ENCODE peak calls at places on chromosomes 5 and 9, in four cellular contexts. G is H1, K is GM12878, B is K562. D is an unnamed sample.

GRCh38 chr5:72378636-72379289 is 58.6 kb downstream of the PTCD2 start:
- DNase-seq in G (no peak), K (no peak), B (peak; percentile 40), D (peak; percentile 86)

GRCh38 chr9:121333950-121334773 is 35.9 kb downstream of the STOM start:
- DNase-seq in G (no peak), K (no peak), B (peak; percentile 75), D (no peak)

GRCh38 chr5:123916331-123917121 is 404.5 kb downstream of the CSNK1G3 start:
- DNase-seq in G (no peak), K (no peak), B (no peak), D (peak; percentile 65)

GRCh38 chr9:16052146-16052545 is 499.3 kb downstream of the CCDC171 start:
- DNase-seq in G (no peak), K (no peak), B (no peak), D (no peak)

GRCh38 chr5:155455791-155456514 is 442.4 kb downstream of the KIF4B start:
- DNase-seq in G (no peak), K (no peak), B (no peak), D (no peak)

GRCh38 chr5:72224946-72225427 is 95.1 kb downstream of the MRPS27 start:
- DNase-seq in G (no peak), K (no peak), B (no peak), D (peak; percentile 71)

GRCh38 chr9:137564134-137564533 is 12.5 kb downstream of the MRPL41 start:
- DNase-seq in G (no peak), K (no peak), B (no peak), D (no peak)

GRCh38 chr5:148911386-148911785 is 85.0 kb downstream of the ADRB2 start:
- DNase-seq in G (no peak), K (no peak), B (no peak), D (no peak)

GRCh38 chr5:38650540-38651275 is 94.3 kb upstream of the LIFR start:
- DNase-seq in G (no peak), K (no peak), B (no peak), D (peak; percentile 20)

GRCh38 chr9:85064811-85065371 is 395.4 kb downstream of the NTRK2 start:
- DNase-seq in G (no peak), K (no peak), B (no peak), D (no peak)

GRCh38 chr9:93907551-93908199 is 47.5 kb downstream of the BARX1 start:
- DNase-seq in G (no peak), K (no peak), B (no peak), D (no peak)

GRCh38 chr9:14618851-14619250 is 74.4 kb downstream of the ZDHHC21 start:
- DNase-seq in G (no peak), K (no peak), B (no peak), D (no peak)

GRCh38 chr5:52922384-52922783 is 66.8 kb upstream of the ITGA2 start:
- DNase-seq in G (no peak), K (no peak), B (no peak), D (peak; percentile 67)

GRCh38 chr5:12245429-12245828 is 341.2 kb upstream of the CTNND2 start:
- DNase-seq in G (no peak), K (no peak), B (no peak), D (no peak)

GRCh38 chr5:147482426-147483196 is 27.3 kb downstream of the DPYSL3 start:
- DNase-seq in G (no peak), K (no peak), B (no peak), D (no peak)

GRCh38 chr5:32542216-32543059 is 42.9 kb upstream of the SUB1 start:
- DNase-seq in G (no peak), K (peak; percentile 97), B (no peak), D (peak; percentile 84)

GRCh38 chr5:175892401-175892800 is 21.0 kb downstream of the CPLX2 start:
- DNase-seq in G (no peak), K (no peak), B (peak; percentile 37), D (no peak)

GRCh38 chr9:132973713-132974112 is 4.8 kb upstream of the GFI1B start:
- DNase-seq in G (no peak), K (no peak), B (peak; percentile 87), D (peak; percentile 18)

GRCh38 chr5:759111-759741 is 25.3 kb downstream of the ZDHHC11B start:
- DNase-seq in G (no peak), K (no peak), B (peak; percentile 15), D (no peak)

GRCh38 chr5:39523821-39524220 is 99.0 kb upstream of the DAB2 start:
- DNase-seq in G (no peak), K (no peak), B (no peak), D (peak; percentile 84)

GRCh38 chr5:143225511-143225910 is 178.0 kb downstream of the NR3C1 start:
- DNase-seq in G (no peak), K (no peak), B (no peak), D (no peak)

GRCh38 chr9:133950206-133950915 is 41.8 kb downstream of the VAV2 start:
- DNase-seq in G (no peak), K (no peak), B (no peak), D (peak; percentile 49)

GRCh38 chr5:125558466-125558865 is 812.0 kb upstream of the ZNF608 start:
- DNase-seq in G (no peak), K (no peak), B (no peak), D (peak; percentile 33)

GRCh38 chr5:154086641-154087040 is 47.9 kb downstream of the MFAP3 start:
- DNase-seq in G (no peak), K (no peak), B (no peak), D (no peak)

GRCh38 chr9:91047993-91048607 is 246.5 kb downstream of the SYK start:
- DNase-seq in G (peak; percentile 2), K (no peak), B (no peak), D (peak; percentile 95)

GRCh38 chr9:137388589-137389427 is 34.2 kb downstream of the EXD3 start:
- DNase-seq in G (no peak), K (no peak), B (no peak), D (no peak)

GRCh38 chr5:57408714-57409113 is 73.9 kb downstream of the ACTBL2 start:
- DNase-seq in G (no peak), K (no peak), B (no peak), D (peak; percentile 63)

GRCh38 chr9:35868972-35869371 is 1.2 kb downstream of the OR13J1 start:
- DNase-seq in G (peak; percentile 41), K (no peak), B (no peak), D (no peak)

GRCh38 chr9:38620483-38621433 is at the start of gene ANKRD18A:
- DNase-seq in G (peak; percentile 94), K (no peak), B (no peak), D (peak; percentile 41)

GRCh38 chr5:147407094-147407681 is 102.7 kb downstream of the DPYSL3 start:
- DNase-seq in G (no peak), K (no peak), B (no peak), D (peak; percentile 73)

GRCh38 chr5:143165049-143165448 is 238.4 kb downstream of the NR3C1 start:
- DNase-seq in G (no peak), K (no peak), B (no peak), D (no peak)

GRCh38 chr9:136007906-136008692 is 46.9 kb upstream of the UBAC1 start:
- DNase-seq in G (no peak), K (no peak), B (no peak), D (peak; percentile 88)

GRCh38 chr9:38278457-38278856 is 114.0 kb upstream of the ALDH1B1 start:
- DNase-seq in G (no peak), K (no peak), B (no peak), D (no peak)

GRCh38 chr5:59810041-59810440 is 83.5 kb downstream of the PDE4D start:
- DNase-seq in G (peak; percentile 78), K (no peak), B (peak; percentile 54), D (peak; percentile 71)

GRCh38 chr5:102863764-102864560 is 108.9 kb downstream of the PAM start:
- DNase-seq in G (no peak), K (no peak), B (no peak), D (peak; percentile 10)

GRCh38 chr5:151901611-151902010 is 23.0 kb downstream of the GLRA1 start:
- DNase-seq in G (no peak), K (no peak), B (no peak), D (no peak)

GRCh38 chr5:151904127-151904526 is 20.5 kb downstream of the GLRA1 start:
- DNase-seq in G (no peak), K (no peak), B (no peak), D (no peak)

GRCh38 chr5:151900876-151901275 is 23.8 kb downstream of the GLRA1 start:
- DNase-seq in G (no peak), K (no peak), B (no peak), D (no peak)

GRCh38 chr5:151903243-151903653 is 21.4 kb downstream of the GLRA1 start:
- DNase-seq in G (no peak), K (peak; percentile 80), B (no peak), D (no peak)

GRCh38 chr5:151902215-151902614 is 22.4 kb downstream of the GLRA1 start:
- DNase-seq in G (no peak), K (peak; percentile 9), B (no peak), D (no peak)
- TF ChIP-seq CHD1 in G (no peak), K (no peak), B (no peak), D (no peak)

DNA sequence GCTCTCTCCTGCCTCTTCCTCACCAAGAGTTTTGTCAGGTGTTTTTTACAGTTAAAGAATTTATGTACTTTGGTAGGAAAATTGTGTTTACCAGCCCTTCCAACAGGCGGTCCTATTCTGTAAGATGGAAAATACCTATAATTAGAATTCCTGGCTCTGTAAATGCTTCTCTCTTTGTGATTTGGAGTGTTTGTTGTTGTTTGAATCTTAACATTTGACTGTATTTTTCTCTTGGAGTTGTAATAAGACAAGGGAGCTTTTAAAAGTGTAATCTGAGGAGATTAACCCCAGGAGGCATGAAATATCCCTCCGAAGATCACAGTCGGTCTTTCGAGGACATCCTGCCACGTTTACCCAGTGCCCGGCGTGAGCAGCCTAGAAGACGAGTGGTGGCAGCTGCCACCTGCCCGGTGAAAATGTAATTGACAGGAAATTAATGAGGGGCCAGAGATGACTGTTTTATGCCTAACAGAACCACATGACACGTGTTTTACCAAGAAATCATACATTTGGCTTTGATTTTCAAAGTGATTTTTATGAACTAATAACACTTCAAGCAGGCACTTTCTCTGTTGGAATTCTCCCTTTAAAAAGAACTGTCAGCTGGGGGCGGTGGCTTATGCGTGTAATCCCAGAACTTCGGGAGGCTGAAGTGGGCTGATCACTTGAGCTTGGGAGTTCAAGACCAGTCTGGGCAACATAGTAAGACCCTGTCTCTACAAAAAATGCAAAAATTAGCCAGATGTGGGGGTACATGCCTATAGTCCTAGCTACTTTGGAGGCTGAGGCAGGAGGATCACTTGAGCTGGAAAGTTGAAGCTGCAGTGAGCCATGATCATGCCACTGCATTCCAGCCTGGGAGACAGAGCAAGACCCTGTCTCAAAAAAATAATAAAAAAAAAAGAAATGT is 20.0 kb downstream of the ANKRD33B start:
- DNase-seq in G (peak; percentile 29), K (no peak), B (no peak), D (no peak)
- H3K4me2 ChIP-seq in G (no peak overlapping the region), K (peak overlapping the region; percentile 51), B (no peak overlapping the region), D (no peak overlapping the region)

DNA sequence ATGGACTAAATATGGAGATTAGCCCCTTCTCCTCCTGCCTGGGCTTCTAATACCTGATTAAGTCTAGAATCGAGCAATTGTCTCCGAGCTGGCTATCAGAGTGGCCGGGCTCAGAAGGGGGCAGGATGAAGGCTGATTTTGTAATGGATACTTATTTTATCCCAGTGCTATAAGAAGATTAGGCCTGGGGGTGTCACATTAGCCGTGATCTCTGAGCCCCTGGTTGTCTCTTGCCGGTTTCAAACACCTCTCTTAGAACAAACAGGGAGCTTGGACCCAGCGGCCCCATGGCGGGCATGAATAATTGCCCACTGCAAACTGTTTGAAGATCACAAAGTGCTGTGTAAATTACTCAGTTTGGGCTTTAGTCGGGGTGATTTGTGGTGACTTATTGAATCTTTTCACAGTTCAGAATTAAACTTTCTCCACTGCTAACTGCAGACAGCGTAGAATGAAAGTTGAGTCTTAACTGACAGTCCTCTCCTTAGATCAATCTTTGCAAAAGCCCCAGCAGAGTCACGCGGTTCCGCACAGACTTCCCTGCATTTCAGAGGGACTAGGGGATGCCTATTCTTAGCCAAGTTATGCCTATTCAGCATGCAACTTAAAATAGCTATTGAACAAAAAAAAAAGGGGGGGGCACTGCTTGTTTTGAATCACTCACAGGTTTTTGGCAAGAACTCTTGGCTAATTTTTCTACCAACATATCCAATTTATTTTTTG is 200.6 kb upstream of the IRX1 start:
- DNase-seq in G (no peak), K (no peak), B (no peak), D (no peak)
- TF ChIP-seq CHD1 in G (no peak), K (no peak), B (no peak), D (no peak)

GRCh38 chr9:109441296-109441695 is 56.8 kb downstream of the PTPN3 start:
- DNase-seq in G (no peak), K (no peak), B (no peak), D (no peak)
- H3K4me2 ChIP-seq in G (no peak overlapping the region), K (no peak overlapping the region), B (no peak overlapping the region), D (no peak overlapping the region)

D was measured in IMR-90.